ENCODE peak calls at places on chromosomes 6 and 20, in nine cellular contexts. L is CD4-positive, alpha-beta T cell; B is AG04450; H is lower lobe of right lung; R is endodermal cell; I is aorta; J is OCI-LY7; S is hepatocyte; Q is mesendoderm. A is an unnamed sample.

GRCh38 chr6:72631480-72631879 is 9.6 kb downstream of the KCNQ5 start:
- DNase-seq in S (no peak), I (no peak), Q (no peak), H (no peak), L (no peak), B (no peak), R (no peak), J (no peak), A (no peak)

GRCh38 chr6:8215631-8216030 is 113.3 kb upstream of the EEF1E1 start:
- DNase-seq in S (peak; percentile 43), Q (no peak), L (no peak), J (no peak), H (no peak), B (no peak), I (no peak), R (no peak), A (no peak)

GRCh38 chr6:21846541-21847451 is 253.2 kb downstream of the SOX4 start:
- DNase-seq in Q (no peak), J (peak; percentile 66), R (no peak), S (peak; percentile 82), H (no peak), B (no peak), I (no peak), L (no peak), A (peak; percentile 40)

GRCh38 chr6:137033828-137034227 is 10.9 kb downstream of the IL20RA start:
- DNase-seq in I (no peak), L (peak; percentile 41), J (no peak), H (no peak), R (no peak), B (no peak), S (no peak), Q (no peak), A (peak; percentile 86)

GRCh38 chr6:56516003-56516402 is 126.7 kb downstream of the DST start:
- DNase-seq in J (no peak), B (no peak), S (no peak), L (no peak), H (no peak), R (no peak), I (no peak), Q (no peak), A (no peak)

GRCh38 chr6:36695414-36695813 is 2.2 kb upstream of the RAB44 start:
- DNase-seq in Q (no peak), L (no peak), J (no peak), S (no peak), I (no peak), R (no peak), H (no peak), B (no peak), A (no peak)

GRCh38 chr6:69019832-69020231 is 384.8 kb downstream of the ADGRB3 start:
- DNase-seq in R (no peak), H (no peak), J (no peak), S (no peak), L (no peak), I (no peak), B (no peak), Q (peak; percentile 34), A (peak; percentile 44)

GRCh38 chr20:59124326-59125029 is 39.1 kb upstream of the ZNF831 start:
- DNase-seq in R (no peak), L (no peak), S (no peak), Q (no peak), B (no peak), I (no peak), H (no peak), J (peak; percentile 10), A (no peak)

GRCh38 chr6:52735071-52735470 is 28.2 kb downstream of the GSTA2 start:
- DNase-seq in Q (no peak), B (no peak), L (no peak), R (no peak), I (no peak), H (no peak), J (no peak), S (peak; percentile 48), A (no peak)

GRCh38 chr6:7545509-7546369 is 4.3 kb downstream of the DSP start:
- DNase-seq in R (peak; percentile 46), S (peak; percentile 48), B (no peak), L (no peak), I (no peak), H (no peak), Q (peak; percentile 27), J (no peak), A (peak; percentile 39)

GRCh38 chr6:44312901-44313788 is at the start of gene AARS2:
- DNase-seq in R (peak; percentile 97), I (peak; percentile 91), S (peak; percentile 92), L (peak; percentile 84), B (peak; percentile 38), H (peak; percentile 90), J (peak; percentile 92), Q (peak; percentile 93), A (peak; percentile 90)

GRCh38 chr20:57653910-57654309 is 33.7 kb upstream of the ZBP1 start:
- DNase-seq in L (no peak), B (no peak), H (peak; percentile 20), R (no peak), Q (no peak), I (no peak), J (no peak), S (peak; percentile 1), A (no peak)

GRCh38 chr6:32641122-32641521 is 3.9 kb downstream of the HLA-DQA1 start:
- DNase-seq in L (no peak), H (no peak), Q (no peak), B (no peak), R (no peak), J (no peak), S (no peak), I (no peak), A (no peak)

GRCh38 chr20:63529861-63530787 is 7.1 kb downstream of the PTK6 start:
- DNase-seq in H (no peak), S (peak; percentile 11), L (no peak), I (no peak), Q (no peak), R (no peak), J (no peak), B (no peak), A (no peak)

GRCh38 chr6:3419624-3420272 is 37.1 kb downstream of the SLC22A23 start:
- DNase-seq in Q (peak; percentile 96), L (no peak), J (no peak), S (peak; percentile 54), R (no peak), H (no peak), B (no peak), I (no peak), A (peak; percentile 43)

GRCh38 chr20:61026731-61027130 is 225.3 kb upstream of the CDH4 start:
- DNase-seq in Q (no peak), I (no peak), J (no peak), B (no peak), S (no peak), H (no peak), L (no peak), R (no peak), A (no peak)

GRCh38 chr6:35310265-35310831 is 12.7 kb downstream of the DEF6 start:
- DNase-seq in J (no peak), Q (no peak), B (no peak), H (no peak), S (no peak), L (no peak), R (peak; percentile 28), I (no peak), A (no peak)

GRCh38 chr20:24672886-24673677 is 203.7 kb downstream of the SYNDIG1 start:
- DNase-seq in Q (peak; percentile 77), L (no peak), S (no peak), B (peak; percentile 90), R (no peak), J (no peak), H (no peak), I (no peak), A (peak; percentile 91)

GRCh38 chr6:74182992-74183391 is 487.0 kb downstream of the CD109 start:
- DNase-seq in I (no peak), R (no peak), H (no peak), S (peak; percentile 47), L (no peak), J (no peak), B (no peak), Q (no peak), A (no peak)

GRCh38 chr6:27126815-27127537 is 120.5 kb upstream of the PRSS16 start:
- DNase-seq in B (peak; percentile 82), Q (peak; percentile 92), I (peak; percentile 94), H (peak; percentile 92), J (peak; percentile 88), R (peak; percentile 92), L (peak; percentile 79), S (peak; percentile 95), A (peak; percentile 90)
- H3K27ac ChIP-seq in B (peak overlapping the region; percentile 47), Q (no peak overlapping the region), I (no peak overlapping the region), H (peak overlapping the region; percentile 21), J (peak overlapping the region; percentile 99), R (no peak overlapping the region), L (no peak overlapping the region), S (peak overlapping the region; percentile 41), A (peak overlapping the region; percentile 56)

DNA sequence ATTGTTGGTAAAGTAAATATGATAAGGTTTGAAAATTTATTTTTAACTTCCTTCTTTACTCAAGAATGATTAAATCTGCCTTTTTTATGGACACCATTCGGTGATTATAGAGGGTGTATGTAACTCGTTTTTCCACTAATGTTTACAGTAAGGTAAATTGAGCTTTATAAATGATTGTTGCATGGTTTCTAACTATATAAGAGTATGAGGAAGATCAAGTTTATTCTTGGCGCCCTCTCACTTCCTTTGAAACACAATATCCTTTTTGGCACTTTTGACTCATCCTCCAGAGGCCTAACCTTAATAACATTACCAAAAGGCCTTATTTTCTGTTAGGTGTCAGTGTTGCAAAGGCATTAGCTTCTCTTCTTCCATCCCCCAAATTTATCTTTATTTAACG is 41.8 kb upstream of the MTRF1L start:
- DNase-seq in L (no peak), J (no peak), B (no peak), R (no peak), Q (no peak), I (no peak), H (no peak), S (no peak), A (no peak)
- H3K27ac ChIP-seq in L (no peak overlapping the region), J (no peak overlapping the region), B (no peak overlapping the region), R (no peak overlapping the region), Q (no peak overlapping the region), I (no peak overlapping the region), H (no peak overlapping the region), S (no peak overlapping the region), A (no peak overlapping the region)

DNA sequence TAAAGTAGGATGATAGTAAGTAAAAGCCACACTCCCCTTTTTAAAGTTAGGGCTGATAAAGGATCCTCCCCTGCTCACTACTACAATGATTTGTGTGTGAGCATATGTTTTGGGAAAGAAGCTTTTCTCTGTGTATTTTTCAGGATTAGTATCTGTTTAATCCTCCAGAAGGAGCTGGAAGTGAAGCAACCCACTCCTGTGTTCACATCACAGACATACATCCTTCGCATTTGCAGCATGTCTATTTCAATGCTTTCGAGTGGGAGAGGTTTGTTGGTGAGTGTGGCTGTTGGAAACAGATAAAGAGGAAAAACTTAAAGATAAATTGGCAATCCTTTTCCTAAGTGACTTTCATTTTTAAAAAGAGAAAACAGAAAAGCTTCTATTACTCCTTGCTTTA is 31.6 kb upstream of the RGS17 start:
- DNase-seq in H (no peak), L (no peak), I (no peak), J (no peak), S (no peak), R (no peak), Q (no peak), B (no peak), A (peak; percentile 44)
- H3K27ac ChIP-seq in H (no peak overlapping the region), L (no peak overlapping the region), I (no peak overlapping the region), J (no peak overlapping the region), S (no peak overlapping the region), R (no peak overlapping the region), Q (no peak overlapping the region), B (no peak overlapping the region), A (no peak overlapping the region)

DNA sequence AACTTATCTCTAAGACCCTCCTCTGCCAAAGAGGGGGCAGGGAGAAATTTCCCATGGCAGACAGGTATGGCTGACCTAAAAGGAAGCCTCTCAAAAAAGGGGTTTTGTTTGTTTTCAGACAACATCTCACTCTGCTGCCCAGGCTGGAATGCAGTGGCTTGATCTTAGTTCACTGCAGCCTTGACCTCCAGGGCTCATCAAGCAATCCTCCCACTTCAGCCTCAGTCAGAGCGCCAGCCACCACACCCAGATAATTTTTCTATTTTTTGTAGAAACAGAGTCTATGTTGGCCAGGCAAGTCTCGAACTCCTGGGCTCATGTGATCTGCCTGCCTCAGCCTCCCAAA is 3.8 kb downstream of the EZR start:
- DNase-seq in H (no peak), R (peak; percentile 43), Q (no peak), B (no peak), J (no peak), L (no peak), S (no peak), I (no peak), A (no peak)
- H3K27ac ChIP-seq in H (peak overlapping the region; percentile 97), R (no peak overlapping the region), Q (no peak overlapping the region), B (no peak overlapping the region), J (peak overlapping the region; percentile 100), L (peak overlapping the region; percentile 64), S (peak overlapping the region; percentile 96), I (no peak overlapping the region), A (peak overlapping the region; percentile 92)